ENCODE peak calls at places on chromosomes 11 and 22, in four cellular contexts. B, K, M and R are unnamed samples.

GRCh38 chr11:90847268-90847886 is 624.5 kb upstream of the CHORDC1 start:
- DNase-seq in K (no peak), M (no peak), B (no peak), R (no peak)

GRCh38 chr22:41925783-41926460 is 684 bp downstream of the TNFRSF13C start:
- DNase-seq in M (no peak), B (peak; percentile 79), K (peak; percentile 45), R (peak; percentile 37)

GRCh38 chr11:30019481-30019880 is 2.7 kb upstream of the KCNA4 start:
- DNase-seq in M (no peak), K (no peak), B (no peak), R (no peak)

GRCh38 chr11:87447606-87448005 is 409.9 kb downstream of the TMEM135 start:
- DNase-seq in B (no peak), K (no peak), M (no peak), R (no peak)

GRCh38 chr11:134205729-134206128 is 18.0 kb downstream of the NCAPD3 start:
- DNase-seq in B (no peak), K (no peak), M (no peak), R (no peak)

GRCh38 chr11:122743949-122744876 is 88.7 kb downstream of the UBASH3B start:
- DNase-seq in M (no peak), K (no peak), B (peak; percentile 22), R (no peak)

GRCh38 chr11:90243534-90243933 is 20.7 kb upstream of the CHORDC1 start:
- DNase-seq in B (no peak), K (no peak), M (no peak), R (no peak)

GRCh38 chr11:114307524-114308203 is 11.5 kb downstream of the NNMT start:
- DNase-seq in B (peak; percentile 43), M (no peak), K (peak; percentile 96), R (peak; percentile 48)

GRCh38 chr22:42425337-42425988 is 6.7 kb downstream of the NFAM1 start:
- DNase-seq in K (no peak), B (no peak), M (no peak), R (peak; percentile 87)

GRCh38 chr22:43777204-43777671 is 34.9 kb downstream of the EFCAB6 start:
- DNase-seq in M (peak; percentile 63), B (no peak), K (peak; percentile 76), R (no peak)
- TF ChIP-seq CTCF in M (no peak), B (no peak), K (no peak), R (no peak)

DNA sequence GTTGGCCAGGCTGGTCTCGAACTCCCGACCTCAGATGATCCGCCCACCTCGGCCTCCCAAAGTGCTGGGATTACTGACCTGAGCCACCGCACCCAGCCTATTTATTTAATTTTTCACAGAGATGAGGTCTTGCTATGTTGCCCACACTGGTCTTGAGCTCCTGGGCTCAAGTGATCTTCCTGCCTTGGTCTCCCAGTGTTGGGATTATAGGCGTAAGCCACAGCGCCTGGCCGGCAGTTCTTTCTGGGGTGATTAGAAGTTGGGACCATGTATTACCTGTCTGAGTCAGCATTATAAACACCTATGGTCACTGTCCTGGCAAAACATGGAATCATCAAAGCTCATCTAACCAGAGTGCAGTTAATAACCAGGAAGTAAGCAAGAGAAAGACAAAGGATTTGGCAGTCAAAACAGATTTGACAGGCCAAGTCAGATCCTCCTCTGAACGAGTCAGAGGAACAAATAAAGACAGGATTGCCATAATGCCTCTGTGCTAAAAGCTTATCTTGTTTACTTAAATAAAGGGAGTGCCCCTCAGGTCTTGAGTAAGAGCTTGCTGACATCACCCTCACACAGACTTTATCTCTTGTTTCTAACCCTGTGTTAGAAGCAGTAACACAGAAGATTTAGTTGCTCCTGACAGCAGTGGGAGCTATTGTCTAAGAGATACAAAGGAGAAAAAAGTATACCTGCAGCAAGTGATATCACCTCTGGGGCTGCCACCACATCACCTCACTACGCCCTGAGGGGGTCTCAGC is 3.7 kb downstream of the SERPIND1 start:
- DNase-seq in K (peak; percentile 95), M (no peak), B (peak; percentile 64), R (no peak)
- TF ChIP-seq CTCF in K (peak; percentile 14), M (no peak), B (no peak), R (no peak)

DNA sequence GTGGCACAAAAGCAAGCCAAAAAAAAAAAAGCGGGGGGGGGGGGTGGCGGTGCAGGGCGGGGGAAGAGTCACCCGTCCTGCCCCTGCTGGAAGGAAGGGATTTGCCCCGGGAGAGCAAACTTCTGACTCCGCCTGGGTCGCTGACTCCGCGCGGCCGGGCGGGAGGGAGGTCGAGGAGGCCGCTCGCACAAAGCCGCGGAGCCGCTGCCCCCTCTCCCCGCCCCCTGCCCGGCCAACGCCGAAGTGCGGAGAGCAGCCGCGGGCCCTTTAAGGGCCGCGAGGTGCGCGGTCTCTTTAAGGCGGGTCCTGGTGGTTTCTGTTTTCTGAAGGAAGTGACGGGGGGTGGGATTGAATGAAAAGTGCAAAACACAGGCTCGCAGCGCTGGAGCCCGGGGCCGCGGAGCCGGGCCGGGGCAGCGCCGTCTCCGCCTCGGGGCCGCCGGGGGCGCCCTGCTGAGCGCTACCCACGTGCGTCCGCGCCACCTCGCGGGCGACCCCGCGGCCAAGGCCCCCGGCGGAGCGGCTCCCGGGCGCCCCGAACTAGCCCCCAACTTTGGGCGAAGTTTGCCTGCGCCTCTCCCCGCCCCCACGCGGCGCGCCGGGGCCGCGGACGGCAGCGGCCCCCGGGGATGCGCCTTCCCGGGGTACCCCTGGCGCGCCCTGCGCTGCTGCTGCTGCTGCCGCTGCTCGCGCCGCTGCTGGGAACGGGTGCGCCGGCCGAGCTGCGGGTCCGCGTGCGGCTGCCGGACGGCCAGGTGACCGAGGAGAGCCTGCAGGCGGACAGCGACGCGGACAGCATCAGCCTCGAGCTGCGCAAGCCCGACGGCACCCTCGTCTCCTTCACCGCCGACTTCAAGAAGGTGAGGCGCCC is at the start of gene OAF:
- DNase-seq in M (peak; percentile 52), B (peak; percentile 83), K (peak; percentile 85), R (peak; percentile 69)
- TF ChIP-seq CTCF in M (peak; percentile 70), B (no peak), K (no peak), R (no peak)

GRCh38 chr11:20243974-20244373 is 83.7 kb upstream of the DBX1 start:
- DNase-seq in K (no peak), B (no peak), M (no peak), R (no peak)
- TF ChIP-seq CTCF in K (peak; percentile 42), B (no peak), M (peak; percentile 30), R (no peak)

GRCh38 chr11:44566952-44567875 is 1.8 kb downstream of the CD82 start:
- DNase-seq in M (no peak), B (no peak), K (no peak), R (no peak)
- TF ChIP-seq CTCF in M (no peak), B (no peak), K (peak; percentile 1), R (no peak)

DNA sequence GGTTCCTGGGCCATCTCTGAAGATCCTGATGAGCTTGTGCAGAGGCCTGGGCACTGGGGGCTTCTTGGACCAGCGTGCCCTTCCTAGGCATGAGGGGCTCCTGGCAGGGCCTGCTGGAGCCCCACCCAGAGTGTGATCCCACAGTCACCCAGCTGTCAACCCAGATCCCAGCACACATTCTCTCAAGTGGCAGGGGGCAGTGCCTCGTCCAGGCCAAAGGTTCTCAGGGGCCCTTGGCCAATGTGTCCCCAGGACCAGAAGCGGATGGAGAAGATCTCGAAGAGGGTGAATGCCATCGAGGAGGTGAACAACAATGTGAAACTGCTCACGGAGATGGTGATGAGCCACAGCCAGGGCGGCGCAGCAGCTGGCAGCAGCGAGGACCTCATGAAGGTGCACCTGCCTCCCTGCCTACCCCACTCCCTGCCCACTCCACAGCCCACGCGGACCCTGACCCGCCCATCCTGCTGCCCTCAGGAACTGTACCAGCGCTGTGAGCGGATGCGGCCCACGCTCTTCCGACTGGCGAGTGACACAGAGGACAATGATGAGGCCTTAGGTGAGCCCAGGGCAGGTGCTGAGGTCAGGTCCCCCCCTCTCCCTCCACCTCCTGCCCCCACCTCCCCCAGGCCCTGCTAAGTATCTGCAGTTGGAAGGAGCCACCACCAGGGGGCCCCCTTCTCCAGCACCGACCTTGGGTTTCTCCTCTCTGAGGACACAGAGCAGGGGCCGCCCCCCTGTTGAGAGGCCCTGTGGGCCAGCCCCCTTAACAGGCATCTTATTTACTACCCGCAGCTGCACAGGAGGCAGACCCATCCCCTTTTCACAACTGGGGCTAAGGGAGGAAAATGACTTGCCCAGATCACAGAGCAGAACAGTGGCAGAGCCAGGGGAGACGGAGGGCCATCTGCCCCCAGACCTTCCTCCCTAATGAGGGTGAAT is 14.7 kb downstream of the GGA1 start:
- DNase-seq in B (peak; percentile 59), M (peak; percentile 77), K (peak; percentile 60), R (peak; percentile 52)
- TF ChIP-seq CTCF in B (peak; percentile 90), M (peak; percentile 79), K (peak; percentile 61), R (peak; percentile 90)

DNA sequence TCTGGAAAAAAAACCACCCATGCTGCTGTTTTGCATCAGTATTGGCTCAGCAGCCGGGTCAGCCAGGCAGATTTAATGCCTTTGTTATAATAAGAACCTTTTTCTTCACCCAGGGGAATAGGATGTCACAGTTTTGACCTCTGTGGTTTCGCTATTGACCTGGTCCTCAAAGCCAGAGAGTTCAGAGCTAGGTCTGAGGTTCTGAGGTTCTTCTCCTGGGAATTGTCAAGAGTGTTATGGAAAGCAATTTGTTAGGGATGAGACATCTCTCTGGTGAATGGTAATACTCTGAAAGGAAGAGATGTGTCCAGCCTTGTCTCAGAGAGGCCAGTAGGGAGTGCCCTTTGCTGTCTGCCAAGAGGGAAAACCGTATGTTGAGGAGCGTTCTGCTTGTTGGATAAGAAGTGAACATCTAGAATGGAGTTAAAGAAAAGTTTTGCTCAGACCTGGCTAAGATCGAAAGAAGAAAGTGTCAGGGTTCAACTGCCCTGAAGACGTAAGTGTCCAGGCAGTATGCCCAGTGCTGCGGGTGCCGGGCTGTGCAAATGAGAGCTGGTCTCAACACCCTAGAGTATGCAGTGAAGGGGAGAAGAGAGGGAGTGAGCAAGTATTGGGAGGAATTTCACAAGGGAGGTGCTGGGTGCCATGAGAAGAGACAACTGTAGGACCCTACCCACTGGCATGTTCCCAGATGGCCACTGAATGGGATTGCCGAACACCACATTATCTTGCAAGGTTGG is 150.9 kb upstream of the TTC12 start:
- DNase-seq in K (peak; percentile 58), B (no peak), M (no peak), R (peak; percentile 78)
- TF ChIP-seq CTCF in K (peak; percentile 47), B (no peak), M (no peak), R (no peak)